ENCODE peak calls at places on chromosomes 1 and 21, in four cellular contexts. One of them, this sample, is unnamed.

GRCh38 chr1:204102719-204103118 is 29.8 kb downstream of the SOX13 start:
- DNase-seq in K562: no peak
- DNase-seq in hepatocyte: no peak
- DNase-seq in CD8-positive, alpha-beta T cell: no peak
- DNase-seq in this sample: no peak

GRCh38 chr1:97845805-97846204 is 75.0 kb downstream of the DPYD start:
- DNase-seq in K562: no peak
- DNase-seq in hepatocyte: no peak
- DNase-seq in CD8-positive, alpha-beta T cell: no peak
- DNase-seq in this sample: peak; percentile 59

GRCh38 chr1:220189750-220190347 is 82.4 kb downstream of the RAB3GAP2 start:
- DNase-seq in K562: peak; percentile 38
- DNase-seq in CD8-positive, alpha-beta T cell: no peak
- DNase-seq in hepatocyte: peak; percentile 15
- DNase-seq in this sample: no peak

GRCh38 chr1:181139631-181140051 is 51.1 kb downstream of the IER5 start:
- DNase-seq in hepatocyte: no peak
- DNase-seq in K562: no peak
- DNase-seq in CD8-positive, alpha-beta T cell: no peak
- DNase-seq in this sample: peak; percentile 52

GRCh38 chr1:96362623-96363022 is 359.0 kb upstream of the PTBP2 start:
- DNase-seq in hepatocyte: peak; percentile 42
- DNase-seq in K562: no peak
- DNase-seq in CD8-positive, alpha-beta T cell: no peak
- DNase-seq in this sample: no peak

GRCh38 chr1:193799948-193800690 is 613.7 kb upstream of the B3GALT2 start:
- DNase-seq in CD8-positive, alpha-beta T cell: no peak
- DNase-seq in K562: no peak
- DNase-seq in hepatocyte: no peak
- DNase-seq in this sample: no peak

GRCh38 chr1:9182784-9183257 is 51.8 kb upstream of the H6PD start:
- DNase-seq in hepatocyte: peak; percentile 38
- DNase-seq in K562: no peak
- DNase-seq in CD8-positive, alpha-beta T cell: no peak
- DNase-seq in this sample: no peak

GRCh38 chr1:116254001-116254400 is 119.0 kb upstream of the ATP1A1 start:
- DNase-seq in hepatocyte: no peak
- DNase-seq in K562: no peak
- DNase-seq in CD8-positive, alpha-beta T cell: no peak
- DNase-seq in this sample: no peak

GRCh38 chr1:161185282-161185682 is 8.0 kb upstream of the B4GALT3 start:
- DNase-seq in CD8-positive, alpha-beta T cell: peak; percentile 59
- DNase-seq in hepatocyte: no peak
- DNase-seq in K562: no peak
- DNase-seq in this sample: peak; percentile 87

GRCh38 chr1:183241446-183241845 is 55.4 kb downstream of the LAMC2 start:
- DNase-seq in hepatocyte: no peak
- DNase-seq in CD8-positive, alpha-beta T cell: no peak
- DNase-seq in K562: no peak
- DNase-seq in this sample: no peak

GRCh38 chr21:29196021-29196663 is 65.7 kb downstream of the MAP3K7CL start:
- DNase-seq in hepatocyte: peak; percentile 70
- DNase-seq in CD8-positive, alpha-beta T cell: no peak
- DNase-seq in K562: peak; percentile 64
- DNase-seq in this sample: no peak

GRCh38 chr1:231390071-231390470 is 32.0 kb downstream of the EGLN1 start:
- DNase-seq in hepatocyte: no peak
- DNase-seq in CD8-positive, alpha-beta T cell: no peak
- DNase-seq in K562: no peak
- DNase-seq in this sample: no peak

GRCh38 chr1:103275725-103276124 is 167.4 kb upstream of the COL11A1 start:
- DNase-seq in K562: no peak
- DNase-seq in hepatocyte: no peak
- DNase-seq in CD8-positive, alpha-beta T cell: no peak
- DNase-seq in this sample: no peak

GRCh38 chr1:925532-926421 is 2.1 kb downstream of the SAMD11 start:
- DNase-seq in CD8-positive, alpha-beta T cell: no peak
- DNase-seq in K562: peak; percentile 80
- DNase-seq in hepatocyte: peak; percentile 73
- DNase-seq in this sample: peak; percentile 91

GRCh38 chr1:28160677-28161328 is 15.7 kb downstream of the PTAFR start:
- DNase-seq in CD8-positive, alpha-beta T cell: no peak
- DNase-seq in K562: no peak
- DNase-seq in hepatocyte: no peak
- DNase-seq in this sample: no peak

GRCh38 chr1:59007429-59007819 is 223.6 kb upstream of the JUN start:
- DNase-seq in hepatocyte: no peak
- DNase-seq in K562: no peak
- DNase-seq in CD8-positive, alpha-beta T cell: no peak
- DNase-seq in this sample: no peak

GRCh38 chr21:45511661-45512431 is 30.4 kb downstream of the SLC19A1 start:
- DNase-seq in hepatocyte: no peak
- DNase-seq in CD8-positive, alpha-beta T cell: no peak
- DNase-seq in K562: no peak
- DNase-seq in this sample: peak; percentile 66

GRCh38 chr1:27031235-27032118 is 18.8 kb upstream of the TENT5B start:
- DNase-seq in K562: peak; percentile 23
- DNase-seq in hepatocyte: peak; percentile 85
- DNase-seq in CD8-positive, alpha-beta T cell: no peak
- DNase-seq in this sample: peak; percentile 98

GRCh38 chr1:147504801-147505303 is 36.4 kb upstream of the BCL9 start:
- DNase-seq in CD8-positive, alpha-beta T cell: no peak
- DNase-seq in hepatocyte: peak; percentile 47
- DNase-seq in K562: no peak
- DNase-seq in this sample: no peak

GRCh38 chr1:235011064-235011598 is 117.5 kb downstream of the TOMM20 start:
- DNase-seq in hepatocyte: no peak
- DNase-seq in CD8-positive, alpha-beta T cell: peak; percentile 10
- DNase-seq in K562: no peak
- DNase-seq in this sample: no peak

GRCh38 chr1:22888320-22889075 is 84.2 kb downstream of the LACTBL1 start:
- DNase-seq in K562: no peak
- DNase-seq in CD8-positive, alpha-beta T cell: no peak
- DNase-seq in hepatocyte: no peak
- DNase-seq in this sample: no peak

GRCh38 chr1:32291145-32291707 is 657 bp upstream of the HDAC1 start:
- DNase-seq in hepatocyte: no peak
- DNase-seq in CD8-positive, alpha-beta T cell: no peak
- DNase-seq in K562: no peak
- DNase-seq in this sample: no peak

GRCh38 chr1:232980336-232980978 is 30.0 kb downstream of the NTPCR start:
- DNase-seq in K562: no peak
- DNase-seq in hepatocyte: no peak
- DNase-seq in CD8-positive, alpha-beta T cell: no peak
- DNase-seq in this sample: no peak

GRCh38 chr1:117364240-117364639 is 3.0 kb upstream of the MAN1A2 start:
- DNase-seq in hepatocyte: no peak
- DNase-seq in K562: no peak
- DNase-seq in CD8-positive, alpha-beta T cell: no peak
- DNase-seq in this sample: no peak

GRCh38 chr1:207821464-207822045 is 69.7 kb downstream of the CD46 start:
- DNase-seq in K562: no peak
- DNase-seq in CD8-positive, alpha-beta T cell: no peak
- DNase-seq in hepatocyte: no peak
- DNase-seq in this sample: no peak

GRCh38 chr1:26861286-26861701 is 1.7 kb upstream of the SFN start:
- DNase-seq in hepatocyte: no peak
- DNase-seq in CD8-positive, alpha-beta T cell: no peak
- DNase-seq in K562: no peak
- DNase-seq in this sample: no peak

GRCh38 chr1:918353-918752 is 5.4 kb upstream of the SAMD11 start:
- DNase-seq in K562: no peak
- DNase-seq in CD8-positive, alpha-beta T cell: no peak
- DNase-seq in hepatocyte: no peak
- DNase-seq in this sample: peak; percentile 68

GRCh38 chr21:15034126-15034848 is 30.5 kb downstream of the NRIP1 start:
- DNase-seq in K562: no peak
- DNase-seq in CD8-positive, alpha-beta T cell: no peak
- DNase-seq in hepatocyte: no peak
- DNase-seq in this sample: no peak

GRCh38 chr1:228434674-228435073 is 18.0 kb upstream of the TRIM17 start:
- DNase-seq in hepatocyte: no peak
- DNase-seq in CD8-positive, alpha-beta T cell: no peak
- DNase-seq in K562: no peak
- DNase-seq in this sample: no peak

GRCh38 chr1:245953876-245954660 is 553.0 kb downstream of the SMYD3 start:
- DNase-seq in hepatocyte: no peak
- DNase-seq in CD8-positive, alpha-beta T cell: no peak
- DNase-seq in K562: no peak
- DNase-seq in this sample: no peak

GRCh38 chr1:9929431-9930385 is 13.5 kb downstream of the LZIC start:
- DNase-seq in hepatocyte: no peak
- DNase-seq in CD8-positive, alpha-beta T cell: no peak
- DNase-seq in K562: peak; percentile 63
- DNase-seq in this sample: no peak

GRCh38 chr1:25146382-25146855 is 85.9 kb downstream of the SYF2 start:
- DNase-seq in CD8-positive, alpha-beta T cell: no peak
- DNase-seq in K562: no peak
- DNase-seq in hepatocyte: no peak
- DNase-seq in this sample: no peak

GRCh38 chr1:39632491-39633417 is 6.7 kb downstream of the HEYL start:
- DNase-seq in hepatocyte: peak; percentile 63
- DNase-seq in CD8-positive, alpha-beta T cell: no peak
- DNase-seq in K562: peak; percentile 81
- DNase-seq in this sample: peak; percentile 87

GRCh38 chr1:114192328-114192727 is 38.7 kb upstream of the SYT6 start:
- DNase-seq in K562: no peak
- DNase-seq in CD8-positive, alpha-beta T cell: no peak
- DNase-seq in hepatocyte: no peak
- DNase-seq in this sample: no peak
- TF ChIP-seq CTCF in K562: no peak
- TF ChIP-seq CTCF in CD8-positive, alpha-beta T cell: no peak
- TF ChIP-seq CTCF in hepatocyte: no peak
- TF ChIP-seq CTCF in this sample: no peak

DNA sequence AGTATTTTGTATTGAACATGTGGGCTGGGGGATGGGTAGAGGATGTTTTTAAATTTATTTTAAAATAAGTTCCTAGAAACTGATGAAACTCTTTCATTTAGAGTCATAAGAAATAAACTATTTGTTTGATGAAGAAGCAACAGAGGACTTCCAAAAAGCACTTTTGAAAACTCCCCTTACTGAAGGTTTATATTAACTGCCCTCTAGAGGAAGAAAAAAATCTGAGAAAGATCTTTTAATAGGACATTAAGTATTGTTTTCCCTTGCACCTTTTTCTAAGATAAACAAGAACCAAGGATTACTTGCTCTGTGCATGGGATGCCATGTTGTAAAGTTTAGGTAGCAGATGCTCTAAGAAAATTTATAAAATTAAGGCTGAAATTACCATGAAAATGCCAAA is 14.1 kb downstream of the DISP1 start:
- DNase-seq in CD8-positive, alpha-beta T cell: no peak
- DNase-seq in K562: no peak
- DNase-seq in hepatocyte: no peak
- DNase-seq in this sample: no peak
- TF ChIP-seq CTCF in CD8-positive, alpha-beta T cell: no peak
- TF ChIP-seq CTCF in K562: no peak
- TF ChIP-seq CTCF in hepatocyte: peak; percentile 30
- TF ChIP-seq CTCF in this sample: no peak

DNA sequence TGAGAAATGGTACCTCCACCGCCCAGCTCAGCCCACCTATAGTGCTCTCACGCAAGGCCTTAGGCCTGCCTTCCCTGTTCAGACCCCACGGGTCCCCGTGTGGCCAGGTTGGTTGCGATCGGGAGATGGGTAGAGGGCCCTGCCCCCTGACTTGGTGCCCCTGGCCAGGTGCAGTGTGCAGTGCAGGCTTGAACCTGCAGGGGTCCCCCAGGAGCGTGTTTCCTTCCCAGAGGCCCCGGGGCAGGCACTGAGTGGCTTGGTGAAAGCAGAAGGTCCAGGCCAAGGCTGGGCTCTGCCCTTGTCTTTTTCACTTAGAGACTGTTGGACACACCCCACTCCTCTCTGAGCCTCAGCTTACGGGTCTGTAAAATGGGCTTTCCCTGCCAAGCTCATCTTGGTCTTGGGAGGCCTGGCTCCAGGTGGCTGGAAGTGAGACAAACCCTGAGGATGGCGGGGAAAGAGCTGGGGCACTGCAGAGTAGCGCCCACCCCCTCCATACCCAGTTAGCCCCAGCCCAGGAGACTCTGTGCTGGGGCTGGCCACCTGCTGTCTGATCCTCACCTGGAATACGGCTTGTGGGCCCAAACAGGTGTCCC is 9.3 kb upstream of the HES5 start:
- DNase-seq in K562: no peak
- DNase-seq in hepatocyte: no peak
- DNase-seq in CD8-positive, alpha-beta T cell: no peak
- DNase-seq in this sample: no peak
- TF ChIP-seq CTCF in K562: peak; percentile 64
- TF ChIP-seq CTCF in hepatocyte: no peak
- TF ChIP-seq CTCF in CD8-positive, alpha-beta T cell: peak; percentile 53
- TF ChIP-seq CTCF in this sample: no peak

DNA sequence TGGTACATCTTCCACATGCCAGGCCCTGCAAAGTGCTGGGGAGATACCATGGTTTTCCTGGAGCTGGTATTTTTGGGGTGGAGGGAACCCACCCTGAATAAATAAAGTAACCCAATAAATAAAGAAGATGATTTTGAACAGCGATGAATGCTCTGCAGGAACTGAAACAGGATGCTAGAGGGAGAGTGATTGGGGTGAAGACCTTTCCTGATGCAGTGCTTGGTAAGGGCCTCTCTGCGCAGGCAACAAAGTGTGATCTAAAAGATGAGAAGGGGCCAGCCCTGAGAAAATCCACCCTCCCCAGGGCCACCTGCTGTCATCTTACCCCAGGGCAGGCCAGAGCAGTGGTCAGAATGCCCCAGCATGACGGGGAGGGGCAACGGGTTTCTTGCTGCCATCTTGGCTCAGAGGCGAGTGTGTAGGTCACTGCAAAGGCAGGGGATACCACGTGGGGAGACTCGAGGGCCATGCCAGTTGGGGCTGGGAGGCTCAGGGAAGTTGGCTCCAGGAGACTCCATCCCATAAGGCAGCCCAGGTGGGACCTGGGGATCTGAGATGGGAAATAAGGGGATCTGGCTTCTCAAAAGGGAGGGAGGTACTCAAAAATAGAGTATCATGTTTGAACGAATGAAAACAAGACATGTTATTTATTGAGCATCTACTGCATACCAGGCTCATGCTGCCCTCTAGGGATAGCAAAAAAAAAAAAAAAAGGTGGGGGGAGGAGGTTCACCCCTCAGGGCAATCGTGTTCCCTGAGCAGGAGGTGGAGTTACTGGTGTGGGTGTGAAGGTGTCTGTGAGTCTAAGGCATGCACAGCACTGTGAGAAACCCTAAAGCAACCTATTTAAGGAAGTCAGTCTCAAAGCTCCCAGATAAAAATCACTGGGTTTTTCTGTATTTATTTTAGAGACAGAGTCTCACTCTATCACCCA is 2.8 kb downstream of the SRARP start:
- DNase-seq in CD8-positive, alpha-beta T cell: no peak
- DNase-seq in K562: peak; percentile 61
- DNase-seq in hepatocyte: no peak
- DNase-seq in this sample: peak; percentile 62
- TF ChIP-seq CTCF in CD8-positive, alpha-beta T cell: no peak
- TF ChIP-seq CTCF in K562: peak; percentile 46
- TF ChIP-seq CTCF in hepatocyte: peak; percentile 9
- TF ChIP-seq CTCF in this sample: no peak